ENCODE peak calls at places on chromosomes 3 and 15, in six cellular contexts. C is T-helper 2 cell, E is GM04503, G is cerebellum, D is NB4, K is AG08395. B is an unnamed sample.

GRCh38 chr15:101464999-101465669 is 24.4 kb downstream of the PCSK6 start:
- DNase-seq in C (no peak), E (no peak), G (no peak), D (no peak), K (no peak), B (no peak)

GRCh38 chr3:175374705-175375104 is 515.6 kb downstream of the NAALADL2 start:
- DNase-seq in C (no peak), E (no peak), G (no peak), D (no peak), K (no peak), B (no peak)

GRCh38 chr3:61589856-61590255 is 28.5 kb downstream of the PTPRG start:
- DNase-seq in C (no peak), E (no peak), G (no peak), D (peak), K (peak), B (no peak)

GRCh38 chr15:58666957-58667356 is 82.5 kb downstream of the ADAM10 start:
- DNase-seq in C (no peak), E (peak), G (no peak), D (no peak), K (peak), B (no peak)

GRCh38 chr15:59278120-59278519 is 71.5 kb downstream of the LDHAL6B start:
- DNase-seq in C (no peak), E (no peak), G (no peak), D (no peak), K (no peak), B (no peak)

GRCh38 chr3:156837130-156837529 is 11.0 kb downstream of the LEKR1 start:
- DNase-seq in C (no peak), E (no peak), G (no peak), D (no peak), K (peak), B (no peak)

GRCh38 chr15:74622758-74623157 is 7.1 kb downstream of the CLK3 start:
- DNase-seq in C (no peak), E (no peak), G (no peak), D (no peak), K (no peak), B (no peak)

GRCh38 chr15:101689901-101690300 is 34.4 kb downstream of the TARS3 start:
- DNase-seq in C (peak), E (peak), G (no peak), D (peak), K (peak), B (no peak)

GRCh38 chr3:168539909-168540308 is 444.2 kb upstream of the GOLIM4 start:
- DNase-seq in C (no peak), E (no peak), G (no peak), D (no peak), K (no peak), B (no peak)

GRCh38 chr3:190265795-190266194 is 56.5 kb downstream of the CLDN1 start:
- DNase-seq in C (no peak), E (peak), G (no peak), D (no peak), K (peak), B (no peak)

GRCh38 chr3:195123196-195123805 is 147.7 kb downstream of the XXYLT1 start:
- DNase-seq in C (no peak), E (no peak), G (no peak), D (no peak), K (peak), B (no peak)